ENCODE peak calls at places on chromosomes 7 and 10, in seven cellular contexts. Y, D, E, Q, X, G and F are unnamed samples.

GRCh38 chr7:137151056-137151731 is 192.3 kb downstream of the PTN start:
- DNase-seq in Q (no peak), D (no peak), G (peak; percentile 78), X (no peak), E (no peak), Y (peak; percentile 50), F (no peak)

GRCh38 chr7:132865366-132865765 is 216.5 kb downstream of the CHCHD3 start:
- DNase-seq in X (no peak), G (no peak), Q (no peak), E (no peak), Y (no peak), D (no peak), F (no peak)

GRCh38 chr10:128070161-128070560 is 56.1 kb downstream of the MKI67 start:
- DNase-seq in Y (no peak), Q (no peak), E (no peak), G (no peak), X (no peak), D (no peak), F (no peak)

GRCh38 chr7:37901236-37901827 is 15.3 kb downstream of the SFRP4 start:
- DNase-seq in E (peak; percentile 30), G (peak; percentile 52), Q (peak; percentile 8), Y (peak; percentile 59), X (no peak), D (no peak), F (peak; percentile 37)

GRCh38 chr10:93438796-93439253 is 43.3 kb downstream of the MYOF start:
- DNase-seq in E (no peak), G (peak; percentile 51), X (no peak), Y (no peak), D (no peak), Q (peak; percentile 85), F (no peak)

GRCh38 chr10:121926669-121927360 is 1.0 kb downstream of the ATE1 start:
- DNase-seq in D (no peak), Q (no peak), G (peak; percentile 46), X (no peak), E (peak; percentile 14), Y (no peak), F (no peak)

GRCh38 chr10:100985336-100985735 is 2.0 kb downstream of the MRPL43 start:
- DNase-seq in X (no peak), G (no peak), Y (no peak), E (no peak), Q (no peak), D (no peak), F (no peak)

GRCh38 chr7:105920766-105921165 is 42.3 kb upstream of the CDHR3 start:
- DNase-seq in D (no peak), X (no peak), G (peak; percentile 26), Q (no peak), E (no peak), Y (no peak), F (no peak)

GRCh38 chr7:1942026-1942703 is 272.1 kb downstream of the ELFN1 start:
- DNase-seq in D (no peak), E (no peak), G (no peak), Q (no peak), Y (peak; percentile 39), X (no peak), F (peak; percentile 70)

GRCh38 chr7:105131890-105132289 is 117.9 kb downstream of the KMT2E start:
- DNase-seq in X (no peak), Q (no peak), Y (no peak), D (no peak), E (no peak), G (no peak), F (no peak)

GRCh38 chr10:131855396-131855762 is 45.4 kb upstream of the PPP2R2D start:
- DNase-seq in G (no peak), Q (no peak), Y (no peak), E (no peak), D (no peak), X (no peak), F (no peak)

GRCh38 chr10:118973744-118974143 is 55.8 kb upstream of the NANOS1 start:
- DNase-seq in Q (no peak), G (no peak), X (no peak), Y (no peak), D (no peak), E (no peak), F (no peak)